ENCODE peak calls at places on chromosomes 1 and 21, in ten cellular contexts. J is AG08395, W is nephron progenitor cell, X is hypothalamus, R is iris pigment epithelial cell, F is T-helper 17 cell, A is HFF-Myc, P is fibroblast of the conjunctiva, C is nucleus accumbens, H is HCEC 1CT. M is an unnamed sample.

GRCh38 chr21:19109694-19110093 is 706.1 kb upstream of the TMPRSS15 start:
- DNase-seq in H (no peak), W (no peak), C (no peak), R (no peak), A (no peak), J (no peak), X (no peak), P (no peak), F (no peak), M (no peak)

GRCh38 chr1:187509091-187509490 is 680.3 kb downstream of the PLA2G4A start:
- DNase-seq in P (no peak), H (peak; percentile 23), F (no peak), W (no peak), R (peak; percentile 34), J (no peak), A (no peak), X (no peak), C (no peak), M (no peak)

GRCh38 chr21:39869141-39869818 is 2.0 kb downstream of the PCP4 start:
- DNase-seq in H (no peak), C (no peak), F (no peak), W (no peak), X (no peak), A (no peak), P (no peak), R (no peak), J (no peak), M (no peak)

GRCh38 chr1:211975152-211975941 is 60.0 kb downstream of the INTS7 start:
- DNase-seq in A (no peak), H (no peak), F (no peak), X (no peak), R (peak; percentile 41), C (no peak), J (no peak), P (no peak), W (no peak), M (no peak)

GRCh38 chr1:25668931-25669573 is 52.5 kb downstream of the MAN1C1 start:
- DNase-seq in F (no peak), X (no peak), P (no peak), A (no peak), R (no peak), W (no peak), J (no peak), C (no peak), H (no peak), M (no peak)

GRCh38 chr1:54705153-54705552 is 10.5 kb upstream of the TTC4 start:
- DNase-seq in X (no peak), P (no peak), C (no peak), W (peak; percentile 34), R (no peak), A (no peak), J (no peak), F (no peak), H (no peak), M (no peak)

GRCh38 chr1:117621316-117621715 is 15.5 kb downstream of the TENT5C start:
- DNase-seq in F (no peak), P (no peak), W (no peak), C (no peak), A (no peak), R (no peak), J (no peak), X (no peak), H (no peak), M (no peak)

GRCh38 chr1:245822997-245823396 is 668.2 kb downstream of the KIF26B start:
- DNase-seq in J (peak; percentile 95), P (peak; percentile 79), H (peak; percentile 96), X (no peak), R (peak; percentile 95), A (peak; percentile 59), F (no peak), W (no peak), C (no peak), M (no peak)

GRCh38 chr1:192530254-192530653 is 45.3 kb upstream of the RGS1 start:
- DNase-seq in A (no peak), H (peak; percentile 43), R (peak; percentile 68), F (no peak), P (no peak), W (no peak), J (no peak), C (no peak), X (no peak), M (no peak)

GRCh38 chr21:39575778-39576177 is 37.0 kb upstream of the B3GALT5 start:
- DNase-seq in F (no peak), X (no peak), R (peak; percentile 28), W (no peak), H (no peak), C (no peak), J (no peak), P (no peak), A (no peak), M (no peak)

GRCh38 chr1:51058863-51059262 is 43.2 kb upstream of the C1orf185 start:
- DNase-seq in W (no peak), H (peak; percentile 13), P (no peak), F (no peak), C (no peak), X (no peak), A (no peak), J (peak; percentile 24), R (peak; percentile 35), M (no peak)

GRCh38 chr1:110339427-110340206 is 440 bp downstream of the RBM15 start:
- DNase-seq in X (peak; percentile 59), F (peak; percentile 36), H (peak; percentile 47), A (no peak), W (peak; percentile 63), P (peak; percentile 21), J (peak; percentile 25), C (no peak), R (peak; percentile 67), M (no peak)

GRCh38 chr1:210882414-210883221 is 251.3 kb downstream of the KCNH1 start:
- DNase-seq in W (no peak), C (no peak), H (peak; percentile 8), A (no peak), J (peak; percentile 25), P (no peak), X (no peak), F (no peak), R (peak; percentile 53), M (no peak)

GRCh38 chr1:1923681-1924000 is 4.6 kb upstream of the TMEM52 start:
- DNase-seq in J (no peak), F (no peak), P (no peak), C (no peak), W (no peak), R (no peak), A (no peak), X (no peak), H (no peak), M (no peak)

GRCh38 chr1:201489656-201490261 is 17.2 kb downstream of the CSRP1 start:
- DNase-seq in C (no peak), H (no peak), J (no peak), A (no peak), R (no peak), P (no peak), X (no peak), W (no peak), F (no peak), M (no peak)

GRCh38 chr1:75198761-75199160 is 64.6 kb downstream of the LHX8 start:
- DNase-seq in A (no peak), J (no peak), F (no peak), H (no peak), W (no peak), C (no peak), X (no peak), P (no peak), R (no peak), M (no peak)

GRCh38 chr1:15246960-15247614 is at the start of gene FHAD1:
- DNase-seq in X (no peak), R (peak; percentile 68), C (no peak), F (no peak), H (peak; percentile 47), J (peak; percentile 60), W (peak; percentile 87), A (no peak), P (peak; percentile 40), M (no peak)

M was measured in activated B cell treated with CpG ODN at 0.5 μM for 24 hours.